ENCODE peak calls at places on chromosomes 13 and 19, in seven cellular contexts. C, O, D, M, A, U and K are unnamed samples.

GRCh38 chr13:64993514-64994164 is 2236.5 kb downstream of the PCDH9 start:
- DNase-seq in C (no peak), O (no peak), D (no peak), M (no peak), A (no peak), U (no peak), K (no peak)

GRCh38 chr19:50252111-50252886 is 48.9 kb downstream of the MYH14 start:
- DNase-seq in C (no peak), O (no peak), D (peak; percentile 47), M (no peak), A (no peak), U (no peak), K (no peak)

GRCh38 chr19:10685210-10685609 is 16.0 kb upstream of the QTRT1 start:
- DNase-seq in C (no peak), O (no peak), D (no peak), M (no peak), A (no peak), U (no peak), K (no peak)

GRCh38 chr19:57708641-57709354 is at the start of gene ZNF154:
- DNase-seq in C (peak; percentile 30), O (peak; percentile 57), D (no peak), M (peak; percentile 21), A (peak; percentile 29), U (peak; percentile 29), K (no peak)

GRCh38 chr19:13012690-13013608 is 17.7 kb downstream of the NFIX start:
- DNase-seq in C (no peak), O (peak; percentile 68), D (peak; percentile 80), M (peak; percentile 63), A (no peak), U (no peak), K (no peak)

GRCh38 chr13:21733475-21734311 is 62.8 kb downstream of the FGF9 start:
- DNase-seq in C (no peak), O (no peak), D (no peak), M (no peak), A (no peak), U (no peak), K (no peak)

GRCh38 chr19:42303101-42303464 is 659 bp upstream of the PAFAH1B3 start:
- DNase-seq in C (no peak), O (no peak), D (no peak), M (no peak), A (no peak), U (no peak), K (no peak)

GRCh38 chr13:46716821-46717220 is 80.1 kb downstream of the ESD start:
- DNase-seq in C (no peak), O (peak; percentile 17), D (no peak), M (no peak), A (no peak), U (no peak), K (no peak)